ENCODE peak calls at places on chromosomes 3 and 15, in seven cellular contexts. U is astrocyte; I is fibroblast of pulmonary artery; R is iris pigment epithelial cell; H is G401; N is cardiac fibroblast; W is activated T-helper 1 cell treated with anti-CD3 and anti-CD28 coated beads, Interleukin-2, amount 50 U/mL, for 16 hours. K is an unnamed sample.

GRCh38 chr3:58175429-58176184 is 35.2 kb downstream of the DNASE1L3 start:
- DNase-seq in U (peak), I (peak), R (peak), H (peak), N (peak), W (no peak), K (no peak)

GRCh38 chr3:11654166-11654565 is 10.5 kb upstream of the VGLL4 start:
- DNase-seq in U (no peak), I (no peak), R (no peak), H (peak), N (no peak), W (no peak), K (no peak)

GRCh38 chr3:59772416-59773408 is 722.9 kb upstream of the CFAP20DC start:
- DNase-seq in U (no peak), I (no peak), R (no peak), H (no peak), N (no peak), W (peak), K (no peak)

GRCh38 chr3:115146418-115147328 is at the start of gene ZBTB20:
- DNase-seq in U (peak), I (peak), R (peak), H (peak), N (peak), W (peak), K (peak)

GRCh38 chr3:71022552-71023335 is 560.8 kb downstream of the FOXP1 start:
- DNase-seq in U (no peak), I (no peak), R (no peak), H (no peak), N (peak), W (no peak), K (peak)

GRCh38 chr3:160052385-160053047 is 63.9 kb downstream of the IL12A start:
- DNase-seq in U (peak), I (peak), R (peak), H (no peak), N (peak), W (no peak), K (no peak)

GRCh38 chr3:136937886-136938285 is 19.9 kb upstream of the IL20RB start:
- DNase-seq in U (no peak), I (peak), R (no peak), H (no peak), N (no peak), W (no peak), K (no peak)

GRCh38 chr3:44208086-44208485 is 33.6 kb upstream of the TOPAZ1 start:
- DNase-seq in U (peak), I (no peak), R (peak), H (no peak), N (no peak), W (no peak), K (peak)

GRCh38 chr3:48047841-48048456 is 31.7 kb upstream of the MAP4 start:
- DNase-seq in U (peak), I (peak), R (peak), H (no peak), N (peak), W (no peak), K (peak)

GRCh38 chr3:76657909-76658308 is 382.0 kb upstream of the ROBO2 start:
- DNase-seq in U (no peak), I (no peak), R (no peak), H (no peak), N (no peak), W (no peak), K (no peak)

GRCh38 chr15:25863067-25863967 is at the start of gene ATP10A:
- DNase-seq in U (peak), I (peak), R (peak), H (no peak), N (peak), W (no peak), K (no peak)

GRCh38 chr3:119018690-119019463 is 15.8 kb downstream of the IGSF11 start:
- DNase-seq in U (no peak), I (no peak), R (no peak), H (peak), N (no peak), W (no peak), K (no peak)

GRCh38 chr3:127074900-127075360 is 92.0 kb downstream of the PLXNA1 start:
- DNase-seq in U (peak), I (peak), R (peak), H (no peak), N (peak), W (no peak), K (peak)

GRCh38 chr15:101723161-101723873 is 956 bp downstream of the TARS3 start:
- DNase-seq in U (peak), I (peak), R (peak), H (peak), N (peak), W (no peak), K (peak)

GRCh38 chr3:194327414-194328079 is 23.6 kb downstream of the CPN2 start:
- DNase-seq in U (peak), I (no peak), R (no peak), H (no peak), N (no peak), W (no peak), K (peak)

GRCh38 chr3:59429203-59429602 is 379.4 kb upstream of the CFAP20DC start:
- DNase-seq in U (no peak), I (no peak), R (no peak), H (no peak), N (no peak), W (no peak), K (no peak)

GRCh38 chr3:196792771-196793170 is 53.1 kb downstream of the PAK2 start:
- DNase-seq in U (peak), I (peak), R (peak), H (no peak), N (peak), W (no peak), K (no peak)

GRCh38 chr3:179898024-179898423 is 138.7 kb downstream of the PEX5L start:
- DNase-seq in U (peak), I (peak), R (peak), H (no peak), N (peak), W (no peak), K (no peak)

GRCh38 chr3:66466606-66467270 is 34.1 kb downstream of the LRIG1 start:
- DNase-seq in U (no peak), I (no peak), R (no peak), H (no peak), N (no peak), W (no peak), K (no peak)

GRCh38 chr15:67863442-67863987 is 23.7 kb upstream of the RNU6-1 start:
- DNase-seq in U (peak), I (peak), R (peak), H (peak), N (peak), W (peak), K (peak)

GRCh38 chr3:50275996-50276761 is 2.7 kb upstream of the LSMEM2 start:
- DNase-seq in U (no peak), I (no peak), R (no peak), H (no peak), N (no peak), W (no peak), K (no peak)

GRCh38 chr3:115068799-115069198 is 78.3 kb downstream of the ZBTB20 start:
- DNase-seq in U (peak), I (peak), R (no peak), H (no peak), N (peak), W (no peak), K (no peak)

GRCh38 chr3:134284438-134284837 is 33.8 kb upstream of the RYK start:
- DNase-seq in U (no peak), I (no peak), R (no peak), H (no peak), N (no peak), W (no peak), K (no peak)

GRCh38 chr3:89380006-89380405 is 272.6 kb downstream of the EPHA3 start:
- DNase-seq in U (peak), I (peak), R (peak), H (no peak), N (peak), W (no peak), K (no peak)

GRCh38 chr3:51931756-51932155 is 9.9 kb downstream of the RRP9 start:
- DNase-seq in U (no peak), I (no peak), R (no peak), H (no peak), N (no peak), W (no peak), K (no peak)

GRCh38 chr15:84823580-84823878 is 6.4 kb downstream of the ALPK3 start:
- DNase-seq in U (no peak), I (no peak), R (no peak), H (no peak), N (no peak), W (no peak), K (peak)

GRCh38 chr15:26421065-26421464 is 351.8 kb downstream of the GABRB3 start:
- DNase-seq in U (no peak), I (no peak), R (no peak), H (no peak), N (no peak), W (no peak), K (no peak)

GRCh38 chr3:46634856-46635255 is 22.5 kb downstream of the FAM240A start:
- DNase-seq in U (no peak), I (no peak), R (no peak), H (no peak), N (no peak), W (no peak), K (no peak)

GRCh38 chr3:14570864-14571263 is 30.7 kb upstream of the GRIP2 start:
- DNase-seq in U (no peak), I (no peak), R (no peak), H (no peak), N (no peak), W (no peak), K (no peak)

GRCh38 chr15:29815705-29816042 is 6.6 kb downstream of the TJP1 start:
- DNase-seq in U (no peak), I (no peak), R (no peak), H (no peak), N (no peak), W (no peak), K (no peak)

GRCh38 chr15:75573001-75573400 is 6.1 kb downstream of the PTPN9 start:
- DNase-seq in U (peak), I (peak), R (peak), H (no peak), N (peak), W (no peak), K (no peak)

GRCh38 chr15:68028137-68028771 is 25.9 kb upstream of the PIAS1 start:
- DNase-seq in U (peak), I (no peak), R (no peak), H (no peak), N (no peak), W (no peak), K (no peak)